ENCODE peak calls at places on chromosomes 7 and 10, in ten cellular contexts. One of them, this sample, is unnamed.

GRCh38 chr7:18020138-18020715 is 7.4 kb downstream of the PRPS1L1 start:
- DNase-seq in CD4-positive, alpha-beta T cell: no peak
- DNase-seq in BJ: no peak
- DNase-seq in nucleus accumbens: no peak
- DNase-seq in HFF-Myc: no peak
- DNase-seq in ELR: peak; percentile 48
- DNase-seq in astrocyte of the spinal cord: peak; percentile 10
- DNase-seq in HT1080: peak; percentile 38
- DNase-seq in astrocyte: no peak
- DNase-seq in EL: peak; percentile 61
- DNase-seq in this sample: no peak

GRCh38 chr10:15742831-15743230 is 23.1 kb upstream of the ITGA8 start:
- DNase-seq in HT1080: peak; percentile 71
- DNase-seq in BJ: no peak
- DNase-seq in EL: no peak
- DNase-seq in CD4-positive, alpha-beta T cell: no peak
- DNase-seq in astrocyte of the spinal cord: peak; percentile 53
- DNase-seq in HFF-Myc: no peak
- DNase-seq in astrocyte: peak; percentile 85
- DNase-seq in nucleus accumbens: no peak
- DNase-seq in ELR: no peak
- DNase-seq in this sample: no peak

GRCh38 chr10:130137077-130137448 is 872 bp downstream of the GLRX3 start:
- DNase-seq in ELR: peak; percentile 53
- DNase-seq in HT1080: peak; percentile 16
- DNase-seq in astrocyte: peak; percentile 40
- DNase-seq in nucleus accumbens: no peak
- DNase-seq in BJ: no peak
- DNase-seq in EL: peak; percentile 30
- DNase-seq in CD4-positive, alpha-beta T cell: no peak
- DNase-seq in astrocyte of the spinal cord: peak; percentile 36
- DNase-seq in HFF-Myc: no peak
- DNase-seq in this sample: no peak

GRCh38 chr7:17405786-17406185 is 107.3 kb downstream of the AHR start:
- DNase-seq in HFF-Myc: peak; percentile 47
- DNase-seq in EL: peak; percentile 96
- DNase-seq in BJ: peak; percentile 79
- DNase-seq in HT1080: peak; percentile 79
- DNase-seq in CD4-positive, alpha-beta T cell: no peak
- DNase-seq in nucleus accumbens: no peak
- DNase-seq in ELR: peak; percentile 98
- DNase-seq in astrocyte: peak; percentile 97
- DNase-seq in astrocyte of the spinal cord: peak; percentile 89
- DNase-seq in this sample: no peak

GRCh38 chr10:119542990-119543813 is 683 bp upstream of the RGS10 start:
- DNase-seq in astrocyte of the spinal cord: peak; percentile 50
- DNase-seq in EL: peak; percentile 56
- DNase-seq in HT1080: peak; percentile 64
- DNase-seq in ELR: peak; percentile 73
- DNase-seq in HFF-Myc: no peak
- DNase-seq in nucleus accumbens: no peak
- DNase-seq in CD4-positive, alpha-beta T cell: peak; percentile 54
- DNase-seq in BJ: no peak
- DNase-seq in astrocyte: peak; percentile 31
- DNase-seq in this sample: peak; percentile 57

GRCh38 chr7:27585781-27586447 is 76.8 kb downstream of the HIBADH start:
- DNase-seq in EL: no peak
- DNase-seq in ELR: no peak
- DNase-seq in astrocyte of the spinal cord: no peak
- DNase-seq in astrocyte: no peak
- DNase-seq in HFF-Myc: no peak
- DNase-seq in BJ: no peak
- DNase-seq in HT1080: no peak
- DNase-seq in CD4-positive, alpha-beta T cell: no peak
- DNase-seq in nucleus accumbens: no peak
- DNase-seq in this sample: no peak

GRCh38 chr7:1000594-1000935 is 17.6 kb downstream of the CYP2W1 start:
- DNase-seq in BJ: no peak
- DNase-seq in ELR: no peak
- DNase-seq in HT1080: no peak
- DNase-seq in EL: no peak
- DNase-seq in nucleus accumbens: no peak
- DNase-seq in CD4-positive, alpha-beta T cell: no peak
- DNase-seq in HFF-Myc: no peak
- DNase-seq in astrocyte: no peak
- DNase-seq in astrocyte of the spinal cord: no peak
- DNase-seq in this sample: no peak

GRCh38 chr10:26593896-26594295 is 103.6 kb upstream of the PDSS1 start:
- DNase-seq in astrocyte of the spinal cord: no peak
- DNase-seq in EL: no peak
- DNase-seq in ELR: no peak
- DNase-seq in astrocyte: no peak
- DNase-seq in HFF-Myc: no peak
- DNase-seq in BJ: no peak
- DNase-seq in nucleus accumbens: no peak
- DNase-seq in HT1080: no peak
- DNase-seq in CD4-positive, alpha-beta T cell: no peak
- DNase-seq in this sample: no peak

GRCh38 chr7:42237891-42238531 is 1.0 kb upstream of the GLI3 start:
- DNase-seq in BJ: no peak
- DNase-seq in ELR: peak; percentile 83
- DNase-seq in astrocyte: peak; percentile 54
- DNase-seq in nucleus accumbens: no peak
- DNase-seq in EL: peak; percentile 71
- DNase-seq in HT1080: peak; percentile 27
- DNase-seq in astrocyte of the spinal cord: peak; percentile 73
- DNase-seq in CD4-positive, alpha-beta T cell: no peak
- DNase-seq in HFF-Myc: no peak
- DNase-seq in this sample: no peak

GRCh38 chr7:141674201-141674671 is 27.7 kb downstream of the DENND11 start:
- DNase-seq in EL: no peak
- DNase-seq in astrocyte: peak; percentile 81
- DNase-seq in HT1080: peak; percentile 79
- DNase-seq in HFF-Myc: no peak
- DNase-seq in nucleus accumbens: no peak
- DNase-seq in BJ: no peak
- DNase-seq in astrocyte of the spinal cord: peak; percentile 49
- DNase-seq in ELR: no peak
- DNase-seq in CD4-positive, alpha-beta T cell: no peak
- DNase-seq in this sample: no peak

GRCh38 chr10:34190594-34190993 is 624.5 kb downstream of the PARD3 start:
- DNase-seq in HFF-Myc: no peak
- DNase-seq in astrocyte of the spinal cord: peak; percentile 32
- DNase-seq in astrocyte: peak; percentile 39
- DNase-seq in CD4-positive, alpha-beta T cell: no peak
- DNase-seq in HT1080: no peak
- DNase-seq in nucleus accumbens: no peak
- DNase-seq in EL: no peak
- DNase-seq in BJ: no peak
- DNase-seq in ELR: no peak
- DNase-seq in this sample: no peak

GRCh38 chr10:4686644-4686996 is 139.4 kb upstream of the AKR1E2 start:
- DNase-seq in CD4-positive, alpha-beta T cell: no peak
- DNase-seq in nucleus accumbens: no peak
- DNase-seq in HT1080: peak; percentile 98
- DNase-seq in astrocyte of the spinal cord: peak; percentile 91
- DNase-seq in EL: peak; percentile 55
- DNase-seq in BJ: no peak
- DNase-seq in ELR: peak; percentile 97
- DNase-seq in HFF-Myc: no peak
- DNase-seq in astrocyte: peak; percentile 99
- DNase-seq in this sample: no peak

GRCh38 chr10:46520381-46520780 is 36.1 kb downstream of the GPRIN2 start:
- DNase-seq in CD4-positive, alpha-beta T cell: no peak
- DNase-seq in astrocyte: no peak
- DNase-seq in BJ: no peak
- DNase-seq in HFF-Myc: no peak
- DNase-seq in astrocyte of the spinal cord: no peak
- DNase-seq in ELR: no peak
- DNase-seq in EL: no peak
- DNase-seq in HT1080: no peak
- DNase-seq in nucleus accumbens: no peak
- DNase-seq in this sample: no peak

GRCh38 chr10:102677736-102678354 is 33.6 kb downstream of the TRIM8 start:
- DNase-seq in HFF-Myc: no peak
- DNase-seq in CD4-positive, alpha-beta T cell: no peak
- DNase-seq in ELR: no peak
- DNase-seq in BJ: no peak
- DNase-seq in HT1080: no peak
- DNase-seq in nucleus accumbens: no peak
- DNase-seq in astrocyte of the spinal cord: no peak
- DNase-seq in EL: no peak
- DNase-seq in astrocyte: no peak
- DNase-seq in this sample: no peak

GRCh38 chr7:133529861-133530260 is 277.0 kb downstream of the EXOC4 start:
- DNase-seq in BJ: no peak
- DNase-seq in EL: no peak
- DNase-seq in CD4-positive, alpha-beta T cell: no peak
- DNase-seq in ELR: peak; percentile 2
- DNase-seq in HFF-Myc: no peak
- DNase-seq in astrocyte of the spinal cord: no peak
- DNase-seq in HT1080: no peak
- DNase-seq in nucleus accumbens: no peak
- DNase-seq in astrocyte: no peak
- DNase-seq in this sample: no peak

GRCh38 chr10:115141254-115141653 is 48.1 kb downstream of the ATRNL1 start:
- DNase-seq in ELR: peak; percentile 23
- DNase-seq in BJ: no peak
- DNase-seq in HT1080: no peak
- DNase-seq in HFF-Myc: no peak
- DNase-seq in CD4-positive, alpha-beta T cell: no peak
- DNase-seq in nucleus accumbens: no peak
- DNase-seq in astrocyte of the spinal cord: peak; percentile 34
- DNase-seq in EL: peak; percentile 13
- DNase-seq in astrocyte: peak; percentile 1
- DNase-seq in this sample: no peak

GRCh38 chr7:111138196-111138569 is 47.3 kb downstream of the LRRN3 start:
- DNase-seq in ELR: peak; percentile 81
- DNase-seq in BJ: no peak
- DNase-seq in HFF-Myc: peak; percentile 65
- DNase-seq in astrocyte of the spinal cord: peak; percentile 64
- DNase-seq in HT1080: peak; percentile 84
- DNase-seq in astrocyte: peak; percentile 52
- DNase-seq in nucleus accumbens: no peak
- DNase-seq in CD4-positive, alpha-beta T cell: peak; percentile 16
- DNase-seq in EL: peak; percentile 85
- DNase-seq in this sample: peak; percentile 53

GRCh38 chr7:151408839-151409554 is 841 bp downstream of the WDR86 start:
- DNase-seq in BJ: no peak
- DNase-seq in HFF-Myc: no peak
- DNase-seq in astrocyte of the spinal cord: no peak
- DNase-seq in HT1080: no peak
- DNase-seq in CD4-positive, alpha-beta T cell: peak; percentile 70
- DNase-seq in EL: no peak
- DNase-seq in nucleus accumbens: no peak
- DNase-seq in astrocyte: no peak
- DNase-seq in ELR: no peak
- DNase-seq in this sample: no peak

GRCh38 chr7:24595671-24596418 is 22.6 kb downstream of the PALS2 start:
- DNase-seq in ELR: no peak
- DNase-seq in HFF-Myc: no peak
- DNase-seq in EL: no peak
- DNase-seq in astrocyte: no peak
- DNase-seq in nucleus accumbens: no peak
- DNase-seq in HT1080: no peak
- DNase-seq in BJ: no peak
- DNase-seq in CD4-positive, alpha-beta T cell: no peak
- DNase-seq in astrocyte of the spinal cord: no peak
- DNase-seq in this sample: no peak

GRCh38 chr7:6616854-6617643 is 1.6 kb downstream of the ZNF853 start:
- DNase-seq in nucleus accumbens: no peak
- DNase-seq in EL: no peak
- DNase-seq in HT1080: no peak
- DNase-seq in CD4-positive, alpha-beta T cell: no peak
- DNase-seq in ELR: no peak
- DNase-seq in astrocyte: no peak
- DNase-seq in astrocyte of the spinal cord: no peak
- DNase-seq in HFF-Myc: no peak
- DNase-seq in BJ: no peak
- DNase-seq in this sample: no peak

GRCh38 chr7:116955801-116956514 is 2.7 kb downstream of the ST7 start:
- DNase-seq in EL: no peak
- DNase-seq in astrocyte: peak; percentile 41
- DNase-seq in HFF-Myc: no peak
- DNase-seq in nucleus accumbens: no peak
- DNase-seq in HT1080: no peak
- DNase-seq in CD4-positive, alpha-beta T cell: no peak
- DNase-seq in astrocyte of the spinal cord: peak; percentile 20
- DNase-seq in BJ: no peak
- DNase-seq in ELR: no peak
- DNase-seq in this sample: peak; percentile 35

GRCh38 chr7:106944035-106944665 is 79.1 kb downstream of the PIK3CG start:
- DNase-seq in ELR: no peak
- DNase-seq in HT1080: no peak
- DNase-seq in HFF-Myc: no peak
- DNase-seq in EL: no peak
- DNase-seq in CD4-positive, alpha-beta T cell: no peak
- DNase-seq in BJ: no peak
- DNase-seq in astrocyte: no peak
- DNase-seq in astrocyte of the spinal cord: no peak
- DNase-seq in nucleus accumbens: no peak
- DNase-seq in this sample: no peak

GRCh38 chr7:8277394-8277982 is 15.5 kb upstream of the ICA1 start:
- DNase-seq in HT1080: peak; percentile 39
- DNase-seq in astrocyte: no peak
- DNase-seq in BJ: no peak
- DNase-seq in CD4-positive, alpha-beta T cell: no peak
- DNase-seq in ELR: no peak
- DNase-seq in EL: no peak
- DNase-seq in nucleus accumbens: no peak
- DNase-seq in astrocyte of the spinal cord: no peak
- DNase-seq in HFF-Myc: no peak
- DNase-seq in this sample: no peak

GRCh38 chr7:20783131-20783715 is 3.5 kb downstream of the SP8 start:
- DNase-seq in ELR: no peak
- DNase-seq in HT1080: no peak
- DNase-seq in BJ: no peak
- DNase-seq in CD4-positive, alpha-beta T cell: no peak
- DNase-seq in nucleus accumbens: no peak
- DNase-seq in HFF-Myc: no peak
- DNase-seq in astrocyte of the spinal cord: no peak
- DNase-seq in astrocyte: no peak
- DNase-seq in EL: no peak
- DNase-seq in this sample: no peak

GRCh38 chr10:71222541-71223364 is 10.4 kb downstream of the UNC5B start:
- DNase-seq in BJ: no peak
- DNase-seq in HFF-Myc: no peak
- DNase-seq in EL: no peak
- DNase-seq in astrocyte: peak; percentile 71
- DNase-seq in CD4-positive, alpha-beta T cell: no peak
- DNase-seq in ELR: no peak
- DNase-seq in HT1080: no peak
- DNase-seq in nucleus accumbens: no peak
- DNase-seq in astrocyte of the spinal cord: peak; percentile 38
- DNase-seq in this sample: no peak